ENCODE peak calls at places on chromosomes 1 and 21, in five cellular contexts. N is upper lobe of right lung; U is mesothelial cell of epicardium; X is tibial artery; L is CD8-positive, alpha-beta T cell. Q is an unnamed sample.

GRCh38 chr1:115526900-115527299 is 114.9 kb upstream of the VANGL1 start:
- DNase-seq in N (no peak), U (no peak), X (no peak), L (no peak), Q (no peak)

GRCh38 chr1:84691139-84691783 is 1.0 kb upstream of the SSX2IP start:
- DNase-seq in N (no peak), U (no peak), X (no peak), L (no peak), Q (no peak)

GRCh38 chr1:56819393-56819899 is at the start of gene FYB2:
- DNase-seq in N (no peak), U (no peak), X (no peak), L (no peak), Q (no peak)

GRCh38 chr21:37149411-37149810 is 76.4 kb downstream of the TTC3 start:
- DNase-seq in N (no peak), U (no peak), X (no peak), L (no peak), Q (no peak)

GRCh38 chr1:234154320-234155251 is 218.7 kb upstream of the COA6 start:
- DNase-seq in N (no peak), U (no peak), X (no peak), L (no peak), Q (no peak)

GRCh38 chr1:116666090-116666489 is 1.4 kb downstream of the IGSF3 start:
- DNase-seq in N (no peak), U (no peak), X (no peak), L (no peak), Q (no peak)

GRCh38 chr1:194024659-194025058 is 838.2 kb upstream of the B3GALT2 start:
- DNase-seq in N (no peak), U (no peak), X (no peak), L (no peak), Q (no peak)

GRCh38 chr1:175865041-175865766 is 121.8 kb upstream of the TNR start:
- DNase-seq in N (no peak), U (no peak), X (no peak), L (no peak), Q (no peak)

GRCh38 chr1:162755306-162755705 is 35.2 kb upstream of the HSD17B7 start:
- DNase-seq in N (no peak), U (no peak), X (no peak), L (no peak), Q (no peak)

GRCh38 chr1:38028671-38029070 is 16.1 kb downstream of the UTP11 start:
- DNase-seq in N (no peak), U (no peak), X (no peak), L (no peak), Q (no peak)

GRCh38 chr1:66476774-66477173 is 57.2 kb upstream of the SGIP1 start:
- DNase-seq in N (no peak), U (no peak), X (no peak), L (no peak), Q (no peak)

GRCh38 chr1:14724697-14725096 is 126.2 kb downstream of the KAZN start:
- DNase-seq in N (no peak), U (no peak), X (no peak), L (no peak), Q (no peak)

GRCh38 chr1:9400425-9401079 is 107.9 kb downstream of the SPSB1 start:
- DNase-seq in N (no peak), U (no peak), X (no peak), L (peak), Q (no peak)

GRCh38 chr1:29576510-29576909 is 340.2 kb downstream of the PTPRU start:
- DNase-seq in N (no peak), U (no peak), X (no peak), L (no peak), Q (no peak)

GRCh38 chr1:44543816-44544185 is 130.5 kb downstream of the TMEM53 start:
- DNase-seq in N (peak), U (no peak), X (no peak), L (no peak), Q (no peak)

GRCh38 chr1:11337536-11338350 is 64.7 kb downstream of the UBIAD1 start:
- DNase-seq in N (peak), U (peak), X (no peak), L (peak), Q (peak)

DNA sequence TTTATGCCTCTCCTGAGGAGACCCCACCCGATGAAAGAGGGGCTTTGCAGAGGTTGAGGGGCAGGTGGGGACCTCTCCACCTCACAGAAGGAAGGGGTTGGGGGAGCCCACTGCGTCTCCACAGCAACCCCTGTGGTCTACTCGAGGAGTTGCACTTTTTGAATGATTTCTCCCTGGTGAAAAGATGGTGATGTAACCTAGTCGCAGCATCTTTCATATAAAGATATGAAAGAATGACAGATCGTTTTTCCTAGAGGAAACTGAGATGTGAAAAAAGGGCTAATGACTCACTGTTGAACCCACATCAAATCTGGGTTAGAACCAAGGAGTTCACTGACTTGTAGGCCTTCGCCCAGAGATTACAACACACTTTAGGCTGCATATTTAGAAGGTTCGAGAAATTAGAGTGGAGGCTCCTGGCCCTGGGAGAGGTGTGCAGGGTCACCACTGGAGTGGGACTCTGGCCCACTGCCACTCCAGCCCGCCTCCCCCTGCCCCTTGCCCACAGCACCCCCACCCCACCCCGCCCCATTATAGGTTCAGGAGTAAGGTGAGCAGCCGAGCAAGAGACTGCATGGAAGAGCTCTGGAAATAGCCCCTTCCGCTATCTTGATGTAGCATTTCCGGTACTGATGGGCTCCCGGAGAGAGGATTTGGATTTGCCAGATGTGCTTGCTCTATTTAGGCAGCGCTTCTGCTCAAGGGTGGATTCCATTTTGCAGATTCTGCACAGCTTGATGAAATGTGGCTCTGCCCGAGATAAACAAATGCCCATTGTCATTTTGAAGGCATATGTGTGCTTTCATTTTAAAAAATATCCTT is 6.7 kb downstream of the TGFB2 start:
- DNase-seq in N (no peak), U (no peak), X (peak), L (no peak), Q (no peak)
- TF ChIP-seq CTCF in N (peak), U (no peak), X (peak), L (peak), Q (peak)

GRCh38 chr21:45011911-45012660 is 62.3 kb upstream of the ADARB1 start:
- DNase-seq in N (peak), U (peak), X (peak), L (no peak), Q (peak)
- TF ChIP-seq CTCF in N (no peak), U (no peak), X (no peak), L (no peak), Q (no peak)

GRCh38 chr1:184483101-184483813 is 96.4 kb downstream of the C1orf21 start:
- DNase-seq in N (no peak), U (no peak), X (no peak), L (no peak), Q (no peak)
- TF ChIP-seq CTCF in N (peak), U (no peak), X (no peak), L (no peak), Q (no peak)

GRCh38 chr1:195580988-195581387 is 1027.3 kb downstream of the KCNT2 start:
- DNase-seq in N (no peak), U (no peak), X (no peak), L (no peak), Q (no peak)
- TF ChIP-seq CTCF in N (no peak), U (peak), X (no peak), L (no peak), Q (peak)

GRCh38 chr1:41502912-41503311 is 18.4 kb upstream of the EDN2 start:
- DNase-seq in N (no peak), U (no peak), X (no peak), L (no peak), Q (no peak)

GRCh38 chr1:41500781-41501518 is 16.5 kb upstream of the EDN2 start:
- DNase-seq in N (no peak), U (no peak), X (no peak), L (no peak), Q (no peak)

GRCh38 chr1:41504126-41505035 is 19.9 kb upstream of the EDN2 start:
- DNase-seq in N (no peak), U (no peak), X (no peak), L (no peak), Q (no peak)

GRCh38 chr1:41501581-41501980 is 17.1 kb upstream of the EDN2 start:
- DNase-seq in N (no peak), U (no peak), X (no peak), L (no peak), Q (no peak)

DNA sequence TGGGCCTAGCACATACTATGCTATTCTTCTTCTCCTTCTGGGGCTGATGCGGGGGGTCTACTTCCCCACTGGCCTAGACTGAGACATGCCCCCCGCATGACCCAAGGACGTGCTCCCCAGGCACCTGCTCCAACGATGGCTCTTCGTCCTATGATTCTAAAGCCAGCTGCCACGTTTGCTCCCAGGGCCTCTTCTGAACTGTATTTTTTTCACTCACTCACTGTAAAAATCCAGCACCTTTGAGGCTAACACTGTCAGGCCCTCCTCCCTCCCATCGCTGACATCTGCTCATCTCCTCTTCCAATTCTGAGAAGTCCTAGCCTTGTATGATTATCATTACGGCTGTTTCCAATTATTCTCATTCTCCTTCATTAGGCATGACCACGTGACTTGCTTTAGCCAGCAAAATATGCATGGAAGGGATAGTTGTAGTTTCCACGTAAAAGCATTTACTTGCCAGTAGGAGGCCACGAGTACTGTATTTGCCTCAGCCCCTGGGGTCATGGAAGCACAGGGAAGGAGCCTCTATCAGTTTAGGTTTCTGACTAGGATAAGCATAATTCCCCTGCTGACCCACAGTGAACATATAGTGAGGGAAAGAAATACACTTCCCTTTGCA is 19.1 kb upstream of the EDN2 start:
- DNase-seq in N (no peak), U (no peak), X (no peak), L (no peak), Q (no peak)
- TF ChIP-seq CTCF in N (no peak), U (no peak), X (no peak), L (no peak), Q (peak)

GRCh38 chr1:157092831-157093230 is 6.8 kb downstream of the ETV3L start:
- DNase-seq in N (peak), U (no peak), X (peak), L (no peak), Q (no peak)
- TF ChIP-seq CTCF in N (no peak), U (no peak), X (no peak), L (no peak), Q (no peak)

GRCh38 chr1:248825136-248825535 is 579 bp downstream of the SH3BP5L start:
- DNase-seq in N (peak), U (no peak), X (peak), L (no peak), Q (no peak)

GRCh38 chr1:248824701-248825100 is 1.0 kb downstream of the SH3BP5L start:
- DNase-seq in N (peak), U (no peak), X (peak), L (no peak), Q (no peak)

GRCh38 chr1:248825573-248825908 is 174 bp downstream of the SH3BP5L start:
- DNase-seq in N (no peak), U (no peak), X (no peak), L (no peak), Q (no peak)

GRCh38 chr1:248824301-248824700 is 1.4 kb downstream of the SH3BP5L start:
- DNase-seq in N (no peak), U (no peak), X (peak), L (peak), Q (no peak)

GRCh38 chr1:248825909-248826760 is at the start of gene SH3BP5L:
- DNase-seq in N (peak), U (peak), X (peak), L (peak), Q (peak)
- TF ChIP-seq CTCF in N (peak), U (no peak), X (peak), L (peak), Q (peak)

GRCh38 chr1:21742578-21742977 is 40.4 kb downstream of the USP48 start:
- DNase-seq in N (no peak), U (no peak), X (no peak), L (no peak), Q (no peak)
- TF ChIP-seq CTCF in N (no peak), U (no peak), X (no peak), L (peak), Q (no peak)

Q was measured in progenitor cell of endocrine pancreas.